ENCODE peak calls at places on chromosomes 2 and 18, in nine cellular contexts. L is activated naive CD4-positive, alpha-beta T cell treated with anti-CD3 and anti-CD28 coated beads for 36 hours; H is activated effector memory CD4-positive, alpha-beta T cell treated with anti-CD3 and anti-CD28 coated beads, Interleukin-2, amount 50 U/mL, for 16 hours; C is A549; Y is retina; O is astrocyte; S is GM12865; R is MG63; D is anterior cingulate cortex. Q is an unnamed sample.

GRCh38 chr18:25029802-25030201 is 322.2 kb downstream of the ZNF521 start:
- DNase-seq in L (no peak), H (no peak), C (no peak), Y (no peak), O (no peak), S (no peak), R (no peak), D (no peak), Q (no peak)

GRCh38 chr2:133362061-133362476 is 206.2 kb downstream of the NCKAP5 start:
- DNase-seq in L (no peak), H (no peak), C (peak), Y (no peak), O (peak), S (no peak), R (peak), D (no peak), Q (peak)

GRCh38 chr2:188291617-188292445 is at the start of gene GULP1:
- DNase-seq in L (peak), H (no peak), C (peak), Y (peak), O (peak), S (no peak), R (peak), D (peak), Q (peak)

GRCh38 chr2:233005096-233005495 is 8.0 kb downstream of the NGEF start:
- DNase-seq in L (no peak), H (peak), C (no peak), Y (no peak), O (no peak), S (no peak), R (no peak), D (no peak), Q (no peak)

GRCh38 chr2:119476301-119477117 is 44.9 kb downstream of the TMEM37 start:
- DNase-seq in L (peak), H (peak), C (peak), Y (peak), O (peak), S (peak), R (peak), D (no peak), Q (peak)

GRCh38 chr2:18792226-18792629 is 202.9 kb upstream of the NT5C1B start:
- DNase-seq in L (no peak), H (no peak), C (no peak), Y (no peak), O (peak), S (no peak), R (no peak), D (no peak), Q (no peak)

GRCh38 chr2:172680595-172681176 is 55.0 kb upstream of the RAPGEF4 start:
- DNase-seq in L (no peak), H (no peak), C (no peak), Y (no peak), O (no peak), S (no peak), R (no peak), D (no peak), Q (no peak)

GRCh38 chr2:106161938-106162814 is 31.9 kb downstream of the UXS1 start:
- DNase-seq in L (no peak), H (no peak), C (peak), Y (no peak), O (peak), S (no peak), R (no peak), D (no peak), Q (no peak)

GRCh38 chr2:45935791-45936622 is 284.5 kb downstream of the PRKCE start:
- DNase-seq in L (peak), H (no peak), C (peak), Y (peak), O (peak), S (peak), R (peak), D (peak), Q (peak)

GRCh38 chr2:226766352-226767055 is 33.1 kb downstream of the IRS1 start:
- DNase-seq in L (no peak), H (no peak), C (no peak), Y (no peak), O (no peak), S (no peak), R (no peak), D (no peak), Q (peak)

GRCh38 chr2:65436169-65436824 is 3.9 kb upstream of the SPRED2 start:
- DNase-seq in L (peak), H (peak), C (peak), Y (peak), O (peak), S (peak), R (peak), D (peak), Q (peak)

GRCh38 chr18:56723706-56724105 is 72.5 kb downstream of the WDR7 start:
- DNase-seq in L (no peak), H (no peak), C (no peak), Y (no peak), O (no peak), S (no peak), R (no peak), D (no peak), Q (no peak)

GRCh38 chr18:10745971-10746370 is 220.1 kb downstream of the NAPG start:
- DNase-seq in L (no peak), H (no peak), C (no peak), Y (no peak), O (no peak), S (no peak), R (no peak), D (no peak), Q (no peak)

GRCh38 chr2:188813846-188814245 is 160.3 kb upstream of the COL3A1 start:
- DNase-seq in L (no peak), H (no peak), C (no peak), Y (no peak), O (peak), S (no peak), R (peak), D (no peak), Q (no peak)

GRCh38 chr2:236579746-236580315 is 10.2 kb downstream of the ACKR3 start:
- DNase-seq in L (no peak), H (no peak), C (no peak), Y (no peak), O (no peak), S (no peak), R (no peak), D (peak), Q (no peak)

GRCh38 chr2:118056165-118056534 is 32.1 kb upstream of the INSIG2 start:
- DNase-seq in L (no peak), H (no peak), C (no peak), Y (peak), O (no peak), S (peak), R (no peak), D (no peak), Q (no peak)

GRCh38 chr2:173191601-173192000 is 116.0 kb downstream of the MAP3K20 start:
- DNase-seq in L (no peak), H (no peak), C (no peak), Y (no peak), O (peak), S (no peak), R (no peak), D (no peak), Q (peak)

GRCh38 chr2:170930132-170931109 is 1.4 kb downstream of the GORASP2 start:
- DNase-seq in L (peak), H (peak), C (peak), Y (peak), O (peak), S (peak), R (peak), D (no peak), Q (peak)

GRCh38 chr2:10224734-10225133 is 78.0 kb upstream of the HPCAL1 start:
- DNase-seq in L (no peak), H (peak), C (no peak), Y (no peak), O (no peak), S (no peak), R (no peak), D (no peak), Q (no peak)

GRCh38 chr18:67109535-67109934 is 407.0 kb downstream of the DSEL start:
- DNase-seq in L (no peak), H (no peak), C (no peak), Y (no peak), O (no peak), S (no peak), R (no peak), D (no peak), Q (no peak)

GRCh38 chr2:149858916-149859634 is 271.5 kb upstream of the MMADHC start:
- DNase-seq in L (no peak), H (no peak), C (peak), Y (no peak), O (peak), S (no peak), R (no peak), D (no peak), Q (peak)

GRCh38 chr2:158984554-158985207 is 16.2 kb downstream of the TANC1 start:
- DNase-seq in L (no peak), H (no peak), C (no peak), Y (peak), O (no peak), S (no peak), R (peak), D (no peak), Q (peak)

GRCh38 chr2:59702026-59702425 is 851.4 kb downstream of the BCL11A start:
- DNase-seq in L (no peak), H (no peak), C (no peak), Y (no peak), O (no peak), S (no peak), R (no peak), D (no peak), Q (no peak)

GRCh38 chr2:70697603-70698383 is 70.2 kb downstream of the ADD2 start:
- DNase-seq in L (no peak), H (no peak), C (no peak), Y (no peak), O (no peak), S (no peak), R (no peak), D (no peak), Q (no peak)

GRCh38 chr18:47254341-47254939 is 3.0 kb upstream of the SKOR2 start:
- DNase-seq in L (peak), H (no peak), C (no peak), Y (peak), O (peak), S (peak), R (no peak), D (no peak), Q (peak)